ENCODE peak calls at places on chromosomes 7 and 10, in four cellular contexts. One of them, this sample, is unnamed.

GRCh38 chr7:71896535-71896934 is 515.6 kb downstream of the CALN1 start:
- DNase-seq in skeletal muscle cell: no peak
- DNase-seq in left cardiac atrium: no peak
- DNase-seq in fibroblast of gingiva: no peak
- DNase-seq in this sample: no peak

GRCh38 chr10:73480158-73480557 is 15.7 kb downstream of the PPP3CB start:
- DNase-seq in skeletal muscle cell: no peak
- DNase-seq in left cardiac atrium: no peak
- DNase-seq in fibroblast of gingiva: no peak
- DNase-seq in this sample: no peak

GRCh38 chr10:69769395-69769989 is 32.2 kb upstream of the COL13A1 start:
- DNase-seq in skeletal muscle cell: peak
- DNase-seq in left cardiac atrium: peak
- DNase-seq in fibroblast of gingiva: peak
- DNase-seq in this sample: no peak

GRCh38 chr7:116439856-116440549 is 59.5 kb upstream of the CAV2 start:
- DNase-seq in skeletal muscle cell: no peak
- DNase-seq in left cardiac atrium: no peak
- DNase-seq in fibroblast of gingiva: no peak
- DNase-seq in this sample: no peak

GRCh38 chr10:58554316-58554715 is 41.6 kb downstream of the BICC1 start:
- DNase-seq in skeletal muscle cell: no peak
- DNase-seq in left cardiac atrium: no peak
- DNase-seq in fibroblast of gingiva: no peak
- DNase-seq in this sample: no peak

GRCh38 chr7:28998110-28998509 is 40.0 kb upstream of the TRIL start:
- DNase-seq in skeletal muscle cell: no peak
- DNase-seq in left cardiac atrium: no peak
- DNase-seq in fibroblast of gingiva: no peak
- DNase-seq in this sample: no peak

GRCh38 chr7:151342102-151342646 is 562 bp downstream of the NUB1 start:
- DNase-seq in skeletal muscle cell: no peak
- DNase-seq in left cardiac atrium: no peak
- DNase-seq in fibroblast of gingiva: no peak
- DNase-seq in this sample: no peak

GRCh38 chr10:33010132-33011037 is 52.4 kb upstream of the ITGB1 start:
- DNase-seq in skeletal muscle cell: peak
- DNase-seq in left cardiac atrium: no peak
- DNase-seq in fibroblast of gingiva: peak
- DNase-seq in this sample: no peak

GRCh38 chr10:81081887-81082620 is 544.4 kb downstream of the SH2D4B start:
- DNase-seq in skeletal muscle cell: no peak
- DNase-seq in left cardiac atrium: no peak
- DNase-seq in fibroblast of gingiva: no peak
- DNase-seq in this sample: no peak

GRCh38 chr7:147861058-147861716 is 729.4 kb upstream of the C7orf33 start:
- DNase-seq in skeletal muscle cell: peak
- DNase-seq in left cardiac atrium: no peak
- DNase-seq in fibroblast of gingiva: no peak
- DNase-seq in this sample: no peak

GRCh38 chr10:70566515-70567290 is 35.8 kb downstream of the PRF1 start:
- DNase-seq in skeletal muscle cell: no peak
- DNase-seq in left cardiac atrium: no peak
- DNase-seq in fibroblast of gingiva: no peak
- DNase-seq in this sample: no peak

GRCh38 chr7:137399827-137400823 is 56.6 kb upstream of the PTN start:
- DNase-seq in skeletal muscle cell: no peak
- DNase-seq in left cardiac atrium: no peak
- DNase-seq in fibroblast of gingiva: peak
- DNase-seq in this sample: no peak

GRCh38 chr7:135233570-135233969 is at the start of gene STRA8:
- DNase-seq in skeletal muscle cell: no peak
- DNase-seq in left cardiac atrium: no peak
- DNase-seq in fibroblast of gingiva: no peak
- DNase-seq in this sample: no peak

GRCh38 chr10:69123306-69123746 is 652 bp upstream of the VPS26A start:
- DNase-seq in skeletal muscle cell: peak
- DNase-seq in left cardiac atrium: no peak
- DNase-seq in fibroblast of gingiva: peak
- DNase-seq in this sample: peak

GRCh38 chr10:22252801-22253577 is 35.2 kb upstream of the EBLN1 start:
- DNase-seq in skeletal muscle cell: no peak
- DNase-seq in left cardiac atrium: peak
- DNase-seq in fibroblast of gingiva: peak
- DNase-seq in this sample: peak

GRCh38 chr10:129756912-129757861 is 206.9 kb downstream of the EBF3 start:
- DNase-seq in skeletal muscle cell: no peak
- DNase-seq in left cardiac atrium: peak
- DNase-seq in fibroblast of gingiva: no peak
- DNase-seq in this sample: no peak

GRCh38 chr7:4681922-4682620 is at the start of gene FOXK1:
- DNase-seq in skeletal muscle cell: no peak
- DNase-seq in left cardiac atrium: peak
- DNase-seq in fibroblast of gingiva: peak
- DNase-seq in this sample: peak

GRCh38 chr10:26524161-26524831 is 86.2 kb downstream of the APBB1IP start:
- DNase-seq in skeletal muscle cell: no peak
- DNase-seq in left cardiac atrium: no peak
- DNase-seq in fibroblast of gingiva: no peak
- DNase-seq in this sample: no peak

GRCh38 chr7:130719550-130719949 is 14.5 kb downstream of the KLF14 start:
- DNase-seq in skeletal muscle cell: no peak
- DNase-seq in left cardiac atrium: no peak
- DNase-seq in fibroblast of gingiva: no peak
- DNase-seq in this sample: no peak

GRCh38 chr7:38796636-38797501 is 112.1 kb downstream of the VPS41 start:
- DNase-seq in skeletal muscle cell: peak
- DNase-seq in left cardiac atrium: peak
- DNase-seq in fibroblast of gingiva: peak
- DNase-seq in this sample: no peak

GRCh38 chr10:34759837-34760215 is 55.3 kb downstream of the PARD3 start:
- DNase-seq in skeletal muscle cell: no peak
- DNase-seq in left cardiac atrium: no peak
- DNase-seq in fibroblast of gingiva: no peak
- DNase-seq in this sample: no peak

GRCh38 chr7:30770936-30771858 is at the start of gene MINDY4:
- DNase-seq in skeletal muscle cell: peak
- DNase-seq in left cardiac atrium: peak
- DNase-seq in fibroblast of gingiva: peak
- DNase-seq in this sample: peak

GRCh38 chr10:122864901-122865300 is 14.5 kb downstream of the FAM24B start:
- DNase-seq in skeletal muscle cell: no peak
- DNase-seq in left cardiac atrium: no peak
- DNase-seq in fibroblast of gingiva: peak
- DNase-seq in this sample: no peak

GRCh38 chr10:63123963-63124362 is 9.2 kb upstream of the NRBF2 start:
- DNase-seq in skeletal muscle cell: no peak
- DNase-seq in left cardiac atrium: no peak
- DNase-seq in fibroblast of gingiva: no peak
- DNase-seq in this sample: no peak

GRCh38 chr7:2257046-2257551 is 15.1 kb downstream of the NUDT1 start:
- DNase-seq in skeletal muscle cell: no peak
- DNase-seq in left cardiac atrium: no peak
- DNase-seq in fibroblast of gingiva: no peak
- DNase-seq in this sample: no peak

GRCh38 chr7:56087445-56087844 is 5.3 kb downstream of the PHKG1 start:
- DNase-seq in skeletal muscle cell: no peak
- DNase-seq in left cardiac atrium: no peak
- DNase-seq in fibroblast of gingiva: no peak
- DNase-seq in this sample: no peak

GRCh38 chr7:141452911-141453310 is 98.3 kb upstream of the AGK start:
- DNase-seq in skeletal muscle cell: no peak
- DNase-seq in left cardiac atrium: no peak
- DNase-seq in fibroblast of gingiva: no peak
- DNase-seq in this sample: no peak

GRCh38 chr7:130010689-130011412 is 40.3 kb downstream of the ZC3HC1 start:
- DNase-seq in skeletal muscle cell: peak
- DNase-seq in left cardiac atrium: peak
- DNase-seq in fibroblast of gingiva: peak
- DNase-seq in this sample: peak

GRCh38 chr7:99399597-99399996 is 8.8 kb downstream of the PDAP1 start:
- DNase-seq in skeletal muscle cell: no peak
- DNase-seq in left cardiac atrium: no peak
- DNase-seq in fibroblast of gingiva: no peak
- DNase-seq in this sample: no peak